ENCODE peak calls at places on chromosome 20, in nine cellular contexts. I is ovary, O is brain microvascular endothelial cell, T is psoas muscle, Q is MCF 10A, X is heart left ventricle, L is GM20000, B is tibial nerve, J is Calu3. U is an unnamed sample.

GRCh38 chr20:44648579-44648978 is 2.9 kb downstream of the ADA start:
- DNase-seq in I (no peak), O (no peak), T (no peak), Q (no peak), X (no peak), L (no peak), B (no peak), J (no peak), U (no peak)

GRCh38 chr20:32336918-32337347 is 21.2 kb upstream of the ASXL1 start:
- DNase-seq in I (no peak), O (no peak), T (no peak), Q (peak; percentile 51), X (no peak), L (peak; percentile 47), B (peak; percentile 25), J (no peak), U (no peak)

GRCh38 chr20:44050925-44051660 is 135.9 kb downstream of the JPH2 start:
- DNase-seq in I (no peak), O (no peak), T (no peak), Q (no peak), X (peak; percentile 10), L (no peak), B (no peak), J (no peak), U (no peak)

GRCh38 chr20:40959325-40960092 is 69.1 kb upstream of the TOP1 start:
- DNase-seq in I (no peak), O (no peak), T (no peak), Q (no peak), X (no peak), L (no peak), B (no peak), J (no peak), U (no peak)

GRCh38 chr20:1526896-1527295 is 30.6 kb downstream of the SIRPD start:
- DNase-seq in I (no peak), O (no peak), T (no peak), Q (no peak), X (no peak), L (no peak), B (no peak), J (no peak), U (no peak)

GRCh38 chr20:1401431-1401907 is 8.6 kb upstream of the FKBP1A start:
- DNase-seq in I (no peak), O (no peak), T (no peak), Q (no peak), X (no peak), L (no peak), B (no peak), J (no peak), U (no peak)

GRCh38 chr20:53974785-53975555 is 95.4 kb downstream of the BCAS1 start:
- DNase-seq in I (no peak), O (no peak), T (no peak), Q (no peak), X (no peak), L (no peak), B (no peak), J (no peak), U (no peak)

GRCh38 chr20:40636486-40636885 is 52.5 kb downstream of the MAFB start:
- DNase-seq in I (no peak), O (no peak), T (no peak), Q (no peak), X (no peak), L (no peak), B (no peak), J (no peak), U (no peak)

GRCh38 chr20:63321148-63321831 is 28.3 kb downstream of the COL20A1 start:
- DNase-seq in I (peak; percentile 78), O (no peak), T (peak; percentile 48), Q (no peak), X (peak; percentile 52), L (no peak), B (no peak), J (no peak), U (no peak)

GRCh38 chr20:57260959-57261357 is 5.5 kb downstream of the BMP7 start:
- DNase-seq in I (no peak), O (no peak), T (no peak), Q (no peak), X (no peak), L (no peak), B (no peak), J (no peak), U (no peak)

GRCh38 chr20:41275181-41275793 is 42.2 kb downstream of the ZHX3 start:
- DNase-seq in I (no peak), O (peak; percentile 61), T (no peak), Q (no peak), X (no peak), L (no peak), B (no peak), J (no peak), U (no peak)

GRCh38 chr20:8756410-8756809 is 312.5 kb upstream of the PLCB4 start:
- DNase-seq in I (no peak), O (peak; percentile 96), T (peak; percentile 28), Q (peak; percentile 76), X (no peak), L (no peak), B (no peak), J (no peak), U (no peak)

GRCh38 chr20:47440857-47441773 is 60.6 kb upstream of the NCOA3 start:
- DNase-seq in I (no peak), O (no peak), T (no peak), Q (no peak), X (no peak), L (no peak), B (no peak), J (no peak), U (no peak)

GRCh38 chr20:2387180-2387577 is 6.5 kb downstream of the TGM6 start:
- DNase-seq in I (no peak), O (peak; percentile 64), T (no peak), Q (peak; percentile 56), X (no peak), L (peak; percentile 68), B (no peak), J (peak; percentile 48), U (peak; percentile 60)

GRCh38 chr20:15784020-15784419 is 789.2 kb downstream of the KIF16B start:
- DNase-seq in I (no peak), O (no peak), T (no peak), Q (no peak), X (no peak), L (no peak), B (no peak), J (no peak), U (no peak)

GRCh38 chr20:41411458-41411857 is 44.8 kb upstream of the EMILIN3 start:
- DNase-seq in I (no peak), O (no peak), T (no peak), Q (peak; percentile 9), X (no peak), L (no peak), B (no peak), J (no peak), U (no peak)

GRCh38 chr20:47493175-47493953 is 8.3 kb upstream of the NCOA3 start:
- DNase-seq in I (peak; percentile 93), O (peak; percentile 68), T (peak; percentile 83), Q (peak; percentile 90), X (peak; percentile 89), L (no peak), B (peak; percentile 97), J (peak; percentile 95), U (no peak)

GRCh38 chr20:9460518-9460917 is 53.9 kb upstream of the LAMP5 start:
- DNase-seq in I (no peak), O (peak; percentile 40), T (no peak), Q (peak; percentile 72), X (no peak), L (no peak), B (no peak), J (peak; percentile 2), U (no peak)

GRCh38 chr20:53575481-53576194 is 18.0 kb downstream of the ZNF217 start:
- DNase-seq in I (no peak), O (no peak), T (no peak), Q (no peak), X (no peak), L (no peak), B (no peak), J (no peak), U (no peak)

DNA sequence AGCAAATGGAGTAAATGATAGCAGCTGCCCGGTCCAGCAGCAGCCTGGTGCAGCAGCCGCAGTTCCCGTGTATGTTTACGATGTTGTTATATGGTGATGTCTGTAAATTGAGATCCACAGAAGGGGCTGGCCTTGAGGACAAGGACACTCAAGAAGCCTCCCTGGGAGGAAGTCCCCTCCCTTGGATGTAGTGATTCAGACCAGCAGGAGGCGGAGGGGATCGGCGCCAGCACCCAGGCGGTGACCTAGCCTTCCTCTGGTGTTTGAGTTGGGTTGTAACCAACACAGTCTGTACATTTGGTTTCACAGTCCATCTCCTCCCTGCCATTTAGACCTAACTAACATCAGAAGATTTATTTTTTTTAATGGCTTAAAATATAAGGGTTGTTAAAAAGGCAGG is 187.8 kb downstream of the SYNDIG1 start:
- DNase-seq in I (peak; percentile 45), O (peak; percentile 56), T (no peak), Q (peak; percentile 17), X (no peak), L (no peak), B (no peak), J (no peak), U (no peak)
- TF ChIP-seq CTCF in I (no peak), O (peak; percentile 50), T (no peak), Q (no peak), X (no peak), L (no peak), B (no peak), J (no peak), U (no peak)

DNA sequence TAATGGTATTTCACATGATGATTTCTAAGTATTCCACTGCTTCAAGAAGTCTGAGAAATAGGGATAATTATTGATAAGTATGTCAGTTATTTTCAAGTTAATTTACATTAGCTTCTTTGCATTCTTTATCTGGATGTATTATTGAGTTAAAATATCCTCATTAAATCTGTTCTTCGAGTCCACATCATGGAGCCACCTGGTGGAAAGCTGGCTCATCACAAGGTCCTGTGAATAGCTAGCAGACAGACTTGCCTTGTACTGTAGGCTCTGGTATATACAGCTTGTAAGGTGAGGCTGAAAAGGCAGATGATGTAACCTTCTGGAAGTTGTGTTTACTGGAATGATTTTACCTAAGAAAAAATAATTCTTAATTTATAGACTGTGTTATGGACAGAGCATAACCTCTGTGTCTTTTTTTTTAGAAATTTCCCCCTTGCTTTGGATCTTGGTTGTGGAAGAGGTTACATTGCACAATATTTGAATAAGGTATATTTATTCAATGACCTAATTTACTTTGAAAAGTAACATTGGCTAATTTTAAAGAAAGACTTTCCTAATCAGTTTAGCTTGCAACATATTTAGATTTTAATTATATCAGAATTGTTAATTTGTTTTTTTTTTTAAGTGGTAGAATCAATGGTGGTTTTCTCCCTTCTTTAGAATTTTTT is 3.5 kb downstream of the NDUFAF5 start:
- DNase-seq in I (no peak), O (peak; percentile 77), T (no peak), Q (peak; percentile 73), X (no peak), L (peak; percentile 53), B (peak; percentile 32), J (peak; percentile 39), U (peak; percentile 51)
- TF ChIP-seq CTCF in I (no peak), O (peak; percentile 78), T (peak; percentile 61), Q (peak; percentile 42), X (no peak), L (peak; percentile 44), B (peak; percentile 16), J (no peak), U (peak; percentile 52)

GRCh38 chr20:13784271-13784892 is 337 bp downstream of the ESF1 start:
- DNase-seq in I (no peak), O (no peak), T (no peak), Q (no peak), X (no peak), L (no peak), B (no peak), J (no peak), U (no peak)
- TF ChIP-seq CTCF in I (no peak), O (no peak), T (no peak), Q (no peak), X (no peak), L (no peak), B (no peak), J (no peak), U (no peak)

GRCh38 chr20:36439731-36440072 is 101.6 kb upstream of the MYL9 start:
- DNase-seq in I (no peak), O (no peak), T (no peak), Q (no peak), X (no peak), L (no peak), B (no peak), J (no peak), U (no peak)
- TF ChIP-seq CTCF in I (no peak), O (no peak), T (no peak), Q (no peak), X (no peak), L (no peak), B (no peak), J (no peak), U (peak; percentile 9)

U was measured in GM10248.